ENCODE peak calls at places on chromosomes 6 and 20, in eight cellular contexts. W is PC-9, L is HuH-7, B is GM12891, E is endothelial cell, Z is NCI-H446, M is HEK293T, I is SK-N-SH. V is an unnamed sample.

GRCh38 chr6:156840136-156840535 is 63.0 kb downstream of the ARID1B start:
- DNase-seq in W (no peak), L (no peak), B (no peak), E (no peak), Z (no peak), M (no peak), I (no peak), V (no peak)

GRCh38 chr6:97068211-97068610 is 143.7 kb downstream of the KLHL32 start:
- DNase-seq in W (no peak), L (no peak), B (no peak), E (peak), Z (peak), M (no peak), I (peak), V (peak)

GRCh38 chr20:4555188-4555893 is 166.4 kb upstream of the PRND start:
- DNase-seq in W (peak), L (no peak), B (no peak), E (no peak), Z (no peak), M (no peak), I (no peak), V (no peak)

GRCh38 chr6:117449549-117450439 is 24.1 kb upstream of the ROS1 start:
- DNase-seq in W (peak), L (peak), B (no peak), E (peak), Z (peak), M (peak), I (peak), V (peak)

GRCh38 chr6:112214749-112215269 is 39.6 kb downstream of the LAMA4 start:
- DNase-seq in W (peak), L (peak), B (no peak), E (no peak), Z (no peak), M (no peak), I (no peak), V (peak)

GRCh38 chr6:89050155-89050554 is 30.4 kb upstream of the PNRC1 start:
- DNase-seq in W (no peak), L (peak), B (no peak), E (no peak), Z (no peak), M (no peak), I (no peak), V (no peak)

GRCh38 chr6:25193147-25193864 is 85.9 kb upstream of the CARMIL1 start:
- DNase-seq in W (peak), L (no peak), B (no peak), E (no peak), Z (peak), M (no peak), I (no peak), V (peak)

GRCh38 chr6:153167026-153167891 is 36.2 kb upstream of the RGS17 start:
- DNase-seq in W (peak), L (no peak), B (no peak), E (no peak), Z (no peak), M (no peak), I (no peak), V (peak)

GRCh38 chr6:162123797-162124196 is 603.8 kb downstream of the PRKN start:
- DNase-seq in W (no peak), L (peak), B (no peak), E (no peak), Z (no peak), M (peak), I (peak), V (peak)

GRCh38 chr20:51400051-51400926 is 142.2 kb downstream of the NFATC2 start:
- DNase-seq in W (no peak), L (no peak), B (peak), E (no peak), Z (no peak), M (no peak), I (no peak), V (no peak)

GRCh38 chr20:43731469-43731868 is 4.7 kb upstream of the GTSF1L start:
- DNase-seq in W (no peak), L (no peak), B (no peak), E (no peak), Z (no peak), M (no peak), I (no peak), V (no peak)

GRCh38 chr6:20377623-20378265 is 23.9 kb upstream of the E2F3 start:
- DNase-seq in W (no peak), L (no peak), B (no peak), E (no peak), Z (peak), M (no peak), I (no peak), V (peak)

GRCh38 chr20:35547319-35547718 is 5.4 kb downstream of the ERGIC3 start:
- DNase-seq in W (no peak), L (no peak), B (no peak), E (no peak), Z (no peak), M (no peak), I (no peak), V (no peak)

GRCh38 chr20:32960222-32960518 is 44.1 kb downstream of the SUN5 start:
- DNase-seq in W (no peak), L (no peak), B (no peak), E (no peak), Z (no peak), M (peak), I (no peak), V (no peak)

GRCh38 chr20:48797275-48797825 is 30.4 kb downstream of the PREX1 start:
- DNase-seq in W (no peak), L (no peak), B (no peak), E (no peak), Z (no peak), M (no peak), I (no peak), V (no peak)

GRCh38 chr20:44651507-44652373 is at the start of gene ADA:
- DNase-seq in W (peak), L (peak), B (no peak), E (peak), Z (no peak), M (peak), I (peak), V (peak)

GRCh38 chr6:120553353-120553752 is 780.9 kb downstream of the TBC1D32 start:
- DNase-seq in W (no peak), L (no peak), B (no peak), E (no peak), Z (no peak), M (no peak), I (no peak), V (no peak)

GRCh38 chr20:17841751-17842191 is 126.8 kb downstream of the SNX5 start:
- DNase-seq in W (no peak), L (no peak), B (no peak), E (no peak), Z (no peak), M (no peak), I (no peak), V (no peak)

GRCh38 chr20:38001981-38002380 is 31.3 kb downstream of the TTI1 start:
- DNase-seq in W (no peak), L (no peak), B (no peak), E (no peak), Z (no peak), M (no peak), I (no peak), V (no peak)

GRCh38 chr6:163148781-163149534 is 265.6 kb upstream of the QKI start:
- DNase-seq in W (no peak), L (no peak), B (no peak), E (no peak), Z (no peak), M (no peak), I (no peak), V (no peak)

GRCh38 chr20:52039746-52040145 is 151.8 kb downstream of the ZFP64 start:
- DNase-seq in W (no peak), L (no peak), B (no peak), E (no peak), Z (no peak), M (no peak), I (no peak), V (peak)

GRCh38 chr20:21352703-21353102 is 44.6 kb downstream of the NKX2-4 start:
- DNase-seq in W (no peak), L (no peak), B (no peak), E (no peak), Z (no peak), M (no peak), I (no peak), V (peak)

GRCh38 chr6:136921521-136921935 is 573 bp upstream of the SLC35D3 start:
- DNase-seq in W (no peak), L (peak), B (peak), E (peak), Z (no peak), M (peak), I (peak), V (peak)

GRCh38 chr6:37056112-37056403 is 50.6 kb downstream of the FGD2 start:
- DNase-seq in W (no peak), L (no peak), B (no peak), E (no peak), Z (no peak), M (no peak), I (no peak), V (no peak)

GRCh38 chr6:129440691-129441090 is 269.3 kb downstream of the ARHGAP18 start:
- DNase-seq in W (no peak), L (peak), B (no peak), E (no peak), Z (no peak), M (peak), I (no peak), V (no peak)

GRCh38 chr6:100446115-100446921 is 18.4 kb downstream of the SIM1 start:
- DNase-seq in W (no peak), L (no peak), B (no peak), E (no peak), Z (no peak), M (no peak), I (no peak), V (no peak)

GRCh38 chr6:35717449-35718353 is 19.1 kb upstream of the ARMC12 start:
- DNase-seq in W (no peak), L (no peak), B (no peak), E (no peak), Z (no peak), M (peak), I (no peak), V (no peak)

GRCh38 chr6:35804996-35805736 is at the start of gene LHFPL5:
- DNase-seq in W (no peak), L (peak), B (peak), E (peak), Z (no peak), M (peak), I (peak), V (peak)

GRCh38 chr20:63532449-63532971 is 4.7 kb downstream of the PTK6 start:
- DNase-seq in W (no peak), L (no peak), B (no peak), E (no peak), Z (no peak), M (no peak), I (peak), V (no peak)

GRCh38 chr6:132114201-132114860 is 163.2 kb upstream of the CCN2 start:
- DNase-seq in W (no peak), L (no peak), B (no peak), E (no peak), Z (no peak), M (no peak), I (no peak), V (no peak)

GRCh38 chr20:24779166-24779565 is 169.9 kb upstream of the CST7 start:
- DNase-seq in W (no peak), L (no peak), B (no peak), E (no peak), Z (peak), M (no peak), I (no peak), V (peak)

GRCh38 chr20:58039569-58040092 is 188.8 kb downstream of the ANKRD60 start:
- DNase-seq in W (no peak), L (no peak), B (no peak), E (no peak), Z (no peak), M (no peak), I (peak), V (no peak)

GRCh38 chr6:6837541-6838080 is 249.1 kb downstream of the LY86 start:
- DNase-seq in W (no peak), L (no peak), B (no peak), E (no peak), Z (no peak), M (no peak), I (no peak), V (no peak)

GRCh38 chr20:2314759-2315439 is 19.1 kb downstream of the TGM3 start:
- DNase-seq in W (peak), L (no peak), B (no peak), E (no peak), Z (no peak), M (no peak), I (peak), V (peak)

GRCh38 chr6:32176476-32177181 is 745 bp upstream of the AGPAT1 start:
- DNase-seq in W (peak), L (no peak), B (no peak), E (no peak), Z (peak), M (no peak), I (no peak), V (peak)

GRCh38 chr6:154367333-154367732 is 10.7 kb upstream of the IPCEF1 start:
- DNase-seq in W (no peak), L (no peak), B (no peak), E (no peak), Z (no peak), M (no peak), I (no peak), V (no peak)

GRCh38 chr6:105402090-105402980 is 547 bp downstream of the PREP start:
- DNase-seq in W (no peak), L (peak), B (peak), E (peak), Z (no peak), M (peak), I (peak), V (peak)

GRCh38 chr6:152313542-152314482 is 323.4 kb downstream of the SYNE1 start:
- DNase-seq in W (no peak), L (peak), B (no peak), E (no peak), Z (no peak), M (peak), I (no peak), V (no peak)

GRCh38 chr6:91387290-91388062 is 800.6 kb upstream of the MAP3K7 start:
- DNase-seq in W (no peak), L (no peak), B (no peak), E (peak), Z (no peak), M (no peak), I (no peak), V (peak)